ENCODE peak calls at places on chromosomes 7 and 10, in six cellular contexts. W is IMR-90, C is neuronal stem cell, H is H1, X is trophoblast cell, V is mesenchymal stem cell. J is an unnamed sample. For H3K36me3, the result is how much of the 10 kb centered on the place peaks cover.

GRCh38 chr10:31765546-31765945 is 163.1 kb downstream of the ARHGAP12 start:
- DNase-seq in W (no peak), C (no peak), H (no peak), X (no peak), V (no peak), J (no peak)

GRCh38 chr10:35103887-35104286 is 13.7 kb upstream of the CUL2 start:
- DNase-seq in W (no peak), C (no peak), H (no peak), X (no peak), V (no peak), J (no peak)

GRCh38 chr7:141071855-141072547 is 1.9 kb upstream of the TMEM178B start:
- DNase-seq in W (no peak), C (peak), H (no peak), X (no peak), V (no peak), J (peak)

GRCh38 chr7:106166651-106167342 is 54.7 kb upstream of the SYPL1 start:
- DNase-seq in W (peak), C (peak), H (no peak), X (peak), V (peak), J (peak)

GRCh38 chr10:33157108-33157507 is 177.4 kb downstream of the NRP1 start:
- DNase-seq in W (peak), C (no peak), H (no peak), X (no peak), V (peak), J (peak)

GRCh38 chr7:67518580-67518979 is 521.9 kb downstream of the TYW1 start:
- DNase-seq in W (no peak), C (no peak), H (no peak), X (no peak), V (no peak), J (no peak)

GRCh38 chr10:103859161-103860141 is 4.1 kb upstream of the SH3PXD2A start:
- DNase-seq in W (peak), C (peak), H (peak), X (peak), V (peak), J (peak)

GRCh38 chr7:54705436-54705835 is 53.6 kb downstream of the SEC61G start:
- DNase-seq in W (peak), C (no peak), H (no peak), X (peak), V (no peak), J (no peak)

GRCh38 chr7:108308913-108309312 is 147.3 kb downstream of the NRCAM start:
- DNase-seq in W (no peak), C (no peak), H (no peak), X (peak), V (peak), J (peak)

GRCh38 chr10:131141207-131141606 is 170.3 kb downstream of the TCERG1L start:
- DNase-seq in W (no peak), C (no peak), H (no peak), X (no peak), V (no peak), J (no peak)

GRCh38 chr7:87398441-87398840 is 53.0 kb downstream of the CROT start:
- DNase-seq in W (peak), C (no peak), H (no peak), X (peak), V (peak), J (no peak)

GRCh38 chr10:102117391-102118159 is 2.6 kb downstream of the LDB1 start:
- DNase-seq in W (peak), C (peak), H (no peak), X (no peak), V (peak), J (peak)

GRCh38 chr10:62076872-62077271 is 175.4 kb downstream of the ARID5B start:
- DNase-seq in W (peak), C (no peak), H (no peak), X (peak), V (peak), J (peak)

GRCh38 chr10:79068203-79068561 is 584 bp upstream of the ZMIZ1 start:
- DNase-seq in W (no peak), C (peak), H (no peak), X (no peak), V (no peak), J (no peak)

GRCh38 chr10:68796609-68797008 is 30.7 kb upstream of the STOX1 start:
- DNase-seq in W (peak), C (no peak), H (no peak), X (peak), V (no peak), J (no peak)

GRCh38 chr7:84022686-84023308 is 171.8 kb downstream of the SEMA3A start:
- DNase-seq in W (peak), C (no peak), H (no peak), X (no peak), V (peak), J (peak)

GRCh38 chr7:31192996-31193395 is 140.9 kb downstream of the ADCYAP1R1 start:
- DNase-seq in W (peak), C (peak), H (peak), X (peak), V (peak), J (peak)

GRCh38 chr10:11437391-11438241 is 173.8 kb downstream of the USP6NL start:
- DNase-seq in W (no peak), C (no peak), H (no peak), X (no peak), V (no peak), J (peak)

GRCh38 chr10:3784510-3785250 is at the start of gene KLF6:
- DNase-seq in W (peak), C (no peak), H (no peak), X (peak), V (no peak), J (peak)

GRCh38 chr7:104017001-104017400 is 27.5 kb upstream of the RELN start:
- DNase-seq in W (no peak), C (no peak), H (no peak), X (no peak), V (no peak), J (no peak)

GRCh38 chr7:130904031-130904757 is 170.2 kb upstream of the KLF14 start:
- DNase-seq in W (peak), C (no peak), H (no peak), X (peak), V (peak), J (peak)

GRCh38 chr10:71548494-71548846 is 151.8 kb downstream of the CDH23 start:
- DNase-seq in W (peak), C (no peak), H (no peak), X (peak), V (peak), J (peak)

GRCh38 chr10:90179696-90180407 is 478.5 kb downstream of the KIF20B start:
- DNase-seq in W (peak), C (no peak), H (no peak), X (peak), V (peak), J (peak)

GRCh38 chr10:2380218-2380617 is 642.9 kb upstream of the ADARB2 start:
- DNase-seq in W (no peak), C (no peak), H (no peak), X (no peak), V (no peak), J (no peak)

GRCh38 chr7:135074096-135074495 is 73.8 kb upstream of the TMEM140 start:
- DNase-seq in W (no peak), C (no peak), H (no peak), X (peak), V (no peak), J (no peak)

GRCh38 chr7:113548561-113548960 is 370.2 kb downstream of the PPP1R3A start:
- DNase-seq in W (no peak), C (no peak), H (no peak), X (no peak), V (no peak), J (no peak)

GRCh38 chr10:78353636-78354035 is 320.0 kb downstream of the RPS24 start:
- DNase-seq in W (no peak), C (no peak), H (no peak), X (no peak), V (no peak), J (no peak)

GRCh38 chr10:5071411-5072198 is 22.6 kb upstream of the AKR1C3 start:
- DNase-seq in W (peak), C (peak), H (no peak), X (peak), V (peak), J (peak)

GRCh38 chr7:148964510-148965267 is 63.6 kb downstream of the PDIA4 start:
- DNase-seq in W (no peak), C (no peak), H (no peak), X (peak), V (no peak), J (no peak)

GRCh38 chr7:26664735-26665420 is 199.5 kb downstream of the SKAP2 start:
- DNase-seq in W (peak), C (no peak), H (no peak), X (peak), V (peak), J (no peak)

GRCh38 chr10:92727550-92727949 is 37.8 kb downstream of the HHEX start:
- DNase-seq in W (no peak), C (no peak), H (no peak), X (no peak), V (no peak), J (no peak)

GRCh38 chr10:12628964-12629766 is 279.8 kb downstream of the CAMK1D start:
- DNase-seq in W (no peak), C (no peak), H (no peak), X (no peak), V (no peak), J (peak)

GRCh38 chr7:50214141-50214670 is 90.3 kb upstream of the IKZF1 start:
- DNase-seq in W (no peak), C (no peak), H (no peak), X (no peak), V (no peak), J (no peak)

GRCh38 chr7:106279425-106280182 is 5.2 kb downstream of the NAMPT start:
- DNase-seq in W (no peak), C (no peak), H (no peak), X (peak), V (peak), J (peak)

DNA sequence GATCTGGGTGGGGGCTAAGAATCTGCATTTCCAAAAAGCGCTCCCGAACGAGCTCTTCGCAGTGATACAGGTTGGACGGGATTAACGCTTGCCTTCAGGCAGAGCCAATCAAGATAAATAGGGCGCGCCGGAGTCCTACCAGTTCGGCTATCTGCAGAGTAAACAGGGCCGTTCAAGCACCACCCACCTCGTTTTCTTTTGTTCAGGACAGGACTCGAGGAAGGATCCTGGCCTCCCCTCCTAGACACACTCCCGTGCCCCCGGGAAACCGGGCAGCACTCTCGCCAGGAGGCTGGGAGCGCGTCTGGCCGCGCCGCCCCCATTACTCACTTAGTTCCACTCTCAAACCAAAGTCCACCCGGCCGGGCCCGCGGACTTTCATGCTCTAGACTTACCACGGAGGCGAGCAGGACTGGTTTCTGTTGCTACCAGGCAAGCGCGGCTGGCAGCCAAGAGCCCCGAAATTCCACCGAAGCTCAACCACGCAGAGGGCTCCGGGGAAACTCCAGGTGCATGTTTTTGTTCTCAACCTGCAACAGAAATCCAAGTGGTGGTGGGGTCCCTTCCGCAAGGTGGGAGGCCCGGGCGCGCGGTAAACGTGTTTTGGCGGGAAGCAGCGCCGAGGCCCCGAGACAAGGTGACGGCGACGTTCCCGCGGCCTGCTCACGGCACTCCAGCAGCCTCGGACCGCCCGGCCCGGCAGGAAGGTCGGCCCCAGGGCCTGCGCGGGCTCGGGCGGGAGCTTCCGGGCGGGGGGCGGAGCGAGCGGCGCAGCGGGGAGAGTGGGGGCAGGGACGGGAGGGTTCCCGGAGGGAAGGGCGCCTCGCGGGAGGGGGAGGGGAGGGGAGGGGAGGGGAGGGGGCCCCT is 12.7 kb downstream of the HNRNPF start:
- DNase-seq in W (peak), C (peak), H (no peak), X (peak), V (peak), J (peak)
- H3K4ac ChIP-seq in W (peak), C (no peak), H (peak), X (peak), V (peak), J (peak)

DNA sequence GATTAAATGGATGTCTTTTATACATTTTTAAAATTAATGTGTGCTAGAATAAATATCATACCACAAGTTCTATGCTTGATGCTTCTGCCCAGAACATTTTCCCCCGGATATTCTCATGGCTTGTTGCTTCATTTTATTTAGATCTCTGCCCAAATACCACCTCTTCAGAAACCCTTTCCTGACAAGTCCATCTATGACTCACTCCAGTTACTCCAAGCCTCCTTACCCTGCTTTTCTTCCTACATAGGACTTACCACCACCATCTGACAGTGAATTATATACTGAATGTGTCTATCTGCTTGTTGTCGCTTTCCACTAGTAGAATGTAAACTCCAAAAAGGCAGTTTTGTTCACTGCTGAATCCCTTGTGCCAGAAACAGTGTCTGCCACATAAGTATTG is 19.1 kb upstream of the ERVW-1 start:
- DNase-seq in W (peak), C (no peak), H (no peak), X (no peak), V (peak), J (no peak)
- H3K36me3 ChIP-seq in W (under half), C (under half), H (under half), X (under half), V (under half), J (under half)

DNA sequence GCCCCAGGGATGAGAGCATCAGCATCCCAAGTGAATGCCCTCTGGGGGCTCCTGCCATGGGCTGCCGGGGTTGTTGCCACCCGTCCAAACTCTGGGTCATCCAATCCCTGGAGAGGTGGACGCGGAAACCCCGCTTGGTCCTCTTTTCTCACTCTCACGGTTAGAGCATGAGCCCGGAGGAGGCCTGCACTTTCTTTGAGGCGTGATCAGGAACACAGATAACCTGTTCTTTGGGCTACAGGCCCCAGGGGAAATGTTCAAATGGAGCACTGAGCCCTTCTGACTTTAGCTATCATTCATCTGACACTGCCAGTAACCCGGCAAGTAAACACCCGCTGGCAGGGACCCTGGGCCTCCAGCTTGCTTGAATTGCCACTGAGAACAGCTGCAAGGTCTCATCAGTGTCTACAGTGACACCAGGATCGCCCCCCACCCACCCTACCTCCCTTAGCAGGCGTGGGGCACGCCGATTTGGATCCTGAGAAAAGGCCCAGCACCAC is 29.4 kb upstream of the SLF2 start:
- DNase-seq in W (no peak), C (no peak), H (no peak), X (no peak), V (no peak), J (no peak)
- H3K27ac ChIP-seq in W (peak), C (no peak), H (no peak), X (no peak), V (no peak), J (no peak)

DNA sequence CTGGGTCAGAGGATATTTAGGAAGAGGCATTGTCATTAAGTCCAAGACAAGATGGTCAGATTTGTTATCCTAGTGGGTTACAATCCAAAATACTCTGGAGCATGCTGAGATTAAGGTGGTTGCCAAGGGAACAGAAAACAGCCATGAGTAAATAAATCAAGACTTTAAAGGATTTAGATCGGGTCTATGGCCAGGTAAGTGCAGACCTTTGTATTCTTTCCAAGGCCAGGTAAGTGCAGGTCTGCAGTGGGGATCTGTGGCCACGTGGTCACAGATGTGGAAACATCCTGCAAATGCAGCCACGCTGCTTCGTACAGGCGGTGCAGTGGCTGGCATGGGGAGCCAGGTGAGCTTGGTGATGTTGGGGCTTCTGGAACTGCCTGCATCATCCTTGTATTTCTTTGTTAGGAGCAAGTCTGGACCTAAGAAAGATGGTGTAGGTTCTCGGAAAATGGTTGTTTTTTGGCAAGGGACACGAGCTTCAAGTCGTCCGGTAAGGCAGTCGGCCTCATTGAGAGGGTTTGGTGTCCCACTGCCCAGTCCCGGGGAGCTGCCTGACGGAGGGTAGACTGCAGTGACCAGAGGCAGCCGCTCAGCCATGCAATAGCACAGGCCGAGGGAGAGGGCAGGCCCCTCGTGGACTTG is 21.8 kb downstream of the ZNF775 start:
- DNase-seq in W (no peak), C (no peak), H (no peak), X (peak), V (no peak), J (peak)
- H3K4ac ChIP-seq in W (no peak), C (no peak), H (peak), X (peak), V (no peak), J (no peak)

GRCh38 chr7:2909471-2910039 is 65.4 kb upstream of the GNA12 start:
- DNase-seq in W (no peak), C (no peak), H (no peak), X (no peak), V (no peak), J (no peak)

GRCh38 chr7:2911466-2911865 is 67.4 kb upstream of the GNA12 start:
- DNase-seq in W (no peak), C (no peak), H (no peak), X (no peak), V (no peak), J (no peak)

GRCh38 chr7:2912684-2913439 is 68.8 kb upstream of the GNA12 start:
- DNase-seq in W (no peak), C (no peak), H (no peak), X (no peak), V (no peak), J (no peak)

GRCh38 chr7:2915023-2915422 is 70.9 kb upstream of the GNA12 start:
- DNase-seq in W (no peak), C (no peak), H (no peak), X (no peak), V (no peak), J (no peak)

DNA sequence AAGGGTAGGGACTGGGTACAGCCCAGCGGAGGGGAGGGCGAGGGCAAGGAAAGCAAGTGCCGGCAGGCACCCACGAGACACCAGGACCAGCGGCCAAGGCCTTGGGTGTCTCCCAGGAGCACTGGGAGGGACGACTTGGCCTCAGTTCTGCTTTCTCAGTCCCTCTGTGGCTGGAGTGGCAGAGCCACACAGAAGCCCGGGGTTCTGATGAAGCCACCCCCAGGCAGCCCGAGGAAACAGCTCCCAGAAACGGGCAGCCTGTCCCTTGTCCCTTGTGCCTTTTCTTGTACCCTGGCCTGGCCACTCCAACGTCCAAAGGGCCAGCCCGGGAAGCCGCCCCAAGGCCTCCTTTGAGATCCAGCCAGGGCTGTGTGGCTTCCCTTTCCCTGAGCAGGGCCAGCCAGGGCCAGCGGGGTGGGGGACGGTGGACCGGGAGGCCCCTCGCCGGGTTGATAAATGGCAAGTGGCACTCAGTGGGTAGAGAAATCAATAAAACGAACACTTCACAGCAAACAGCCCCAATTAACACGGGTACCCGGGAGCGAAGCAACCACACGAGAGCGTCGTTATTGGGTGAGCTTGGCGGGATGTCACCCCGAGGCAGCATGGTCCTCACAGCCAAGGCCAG is 69.8 kb upstream of the GNA12 start:
- DNase-seq in W (no peak), C (no peak), H (no peak), X (no peak), V (no peak), J (no peak)
- H3K36me3 ChIP-seq in W (under half), C (under half), H (under half), X (under half), V (under half), J (under half)

J was measured in mesendoderm.